ENCODE peak calls at places on chromosomes 16 and 17, in four cellular contexts. One of them, this sample, is unnamed.
A peak's percentile ranks its signal among the peaks of the same experiment; 100 is the strongest.

GRCh38 chr16:69187387-69187890 is 475 bp downstream of the SNTB2 start:
- DNase-seq in testis: peak; percentile 48
- DNase-seq in neural progenitor cell: peak; percentile 78
- DNase-seq in stomach: peak; percentile 60
- DNase-seq in this sample: peak; percentile 81

GRCh38 chr17:63066158-63066808 is 100.2 kb downstream of the TANC2 start:
- DNase-seq in testis: no peak
- DNase-seq in neural progenitor cell: no peak
- DNase-seq in stomach: no peak
- DNase-seq in this sample: no peak

GRCh38 chr17:34068506-34069035 is 186.5 kb upstream of the CCL2 start:
- DNase-seq in testis: no peak
- DNase-seq in neural progenitor cell: no peak
- DNase-seq in stomach: no peak
- DNase-seq in this sample: no peak

GRCh38 chr17:69434164-69434579 is 19.7 kb downstream of the MAP2K6 start:
- DNase-seq in testis: no peak
- DNase-seq in neural progenitor cell: no peak
- DNase-seq in stomach: no peak
- DNase-seq in this sample: no peak

GRCh38 chr16:51994597-51994996 is 552.3 kb downstream of the TOX3 start:
- DNase-seq in testis: no peak
- DNase-seq in neural progenitor cell: no peak
- DNase-seq in stomach: peak; percentile 92
- DNase-seq in this sample: no peak

GRCh38 chr16:54194008-54194731 is 92.4 kb downstream of the IRX3 start:
- DNase-seq in testis: peak; percentile 78
- DNase-seq in neural progenitor cell: peak; percentile 55
- DNase-seq in stomach: peak; percentile 58
- DNase-seq in this sample: no peak

GRCh38 chr17:66354981-66355380 is 52.6 kb downstream of the PRKCA start:
- DNase-seq in testis: no peak
- DNase-seq in neural progenitor cell: no peak
- DNase-seq in stomach: no peak
- DNase-seq in this sample: no peak

GRCh38 chr16:67158637-67159600 is 790 bp downstream of the TRADD start:
- DNase-seq in testis: peak; percentile 50
- DNase-seq in neural progenitor cell: peak; percentile 70
- DNase-seq in stomach: peak; percentile 69
- DNase-seq in this sample: peak; percentile 83

GRCh38 chr16:88464447-88465318 is 11.6 kb downstream of the ZFPM1 start:
- DNase-seq in testis: no peak
- DNase-seq in neural progenitor cell: no peak
- DNase-seq in stomach: no peak
- DNase-seq in this sample: no peak

GRCh38 chr17:73043686-73044581 is 48.6 kb downstream of the SLC39A11 start:
- DNase-seq in testis: no peak
- DNase-seq in neural progenitor cell: no peak
- DNase-seq in stomach: no peak
- DNase-seq in this sample: no peak

GRCh38 chr16:62240722-62241121 is 204.5 kb upstream of the CDH8 start:
- DNase-seq in testis: no peak
- DNase-seq in neural progenitor cell: no peak
- DNase-seq in stomach: no peak
- DNase-seq in this sample: no peak

GRCh38 chr17:15885770-15886169 is 59.2 kb upstream of the ADORA2B start:
- DNase-seq in testis: no peak
- DNase-seq in neural progenitor cell: no peak
- DNase-seq in stomach: no peak
- DNase-seq in this sample: no peak

GRCh38 chr17:82729479-82730260 is 5.7 kb upstream of the FN3K start:
- DNase-seq in testis: no peak
- DNase-seq in neural progenitor cell: no peak
- DNase-seq in stomach: no peak
- DNase-seq in this sample: peak; percentile 51

GRCh38 chr17:2814499-2815341 is 18.5 kb downstream of the RAP1GAP2 start:
- DNase-seq in testis: no peak
- DNase-seq in neural progenitor cell: no peak
- DNase-seq in stomach: no peak
- DNase-seq in this sample: peak; percentile 53

GRCh38 chr16:70653406-70653805 is 7.0 kb downstream of the IL34 start:
- DNase-seq in testis: no peak
- DNase-seq in neural progenitor cell: no peak
- DNase-seq in stomach: no peak
- DNase-seq in this sample: no peak

GRCh38 chr16:87119168-87119567 is 198.0 kb downstream of the C16orf95 start:
- DNase-seq in testis: no peak
- DNase-seq in neural progenitor cell: no peak
- DNase-seq in stomach: no peak
- DNase-seq in this sample: no peak

GRCh38 chr17:41403409-41404023 is 6.1 kb upstream of the KRT31 start:
- DNase-seq in testis: no peak
- DNase-seq in neural progenitor cell: no peak
- DNase-seq in stomach: no peak
- DNase-seq in this sample: peak; percentile 4

GRCh38 chr16:26740771-26741170 is 326.0 kb upstream of the C16orf82 start:
- DNase-seq in testis: no peak
- DNase-seq in neural progenitor cell: no peak
- DNase-seq in stomach: no peak
- DNase-seq in this sample: no peak

GRCh38 chr16:89842471-89843408 is 14.5 kb downstream of the SPIRE2 start:
- DNase-seq in testis: no peak
- DNase-seq in neural progenitor cell: no peak
- DNase-seq in stomach: no peak
- DNase-seq in this sample: no peak

GRCh38 chr17:80363518-80364090 is 51.4 kb upstream of the ENDOV start:
- DNase-seq in testis: no peak
- DNase-seq in neural progenitor cell: no peak
- DNase-seq in stomach: no peak
- DNase-seq in this sample: no peak

GRCh38 chr17:46930083-46930482 is 7.1 kb downstream of the GOSR2 start:
- DNase-seq in testis: no peak
- DNase-seq in neural progenitor cell: no peak
- DNase-seq in stomach: no peak
- DNase-seq in this sample: no peak

GRCh38 chr16:64469906-64470702 is 651.8 kb downstream of the CDH11 start:
- DNase-seq in testis: peak; percentile 33
- DNase-seq in neural progenitor cell: peak; percentile 19
- DNase-seq in stomach: no peak
- DNase-seq in this sample: no peak

GRCh38 chr17:22265807-22266206 is 573.5 kb downstream of the KCNJ18 start:
- DNase-seq in testis: no peak
- DNase-seq in neural progenitor cell: no peak
- DNase-seq in stomach: peak; percentile 13
- DNase-seq in this sample: no peak

GRCh38 chr16:60127196-60127595 is 1393.1 kb upstream of the GOT2 start:
- DNase-seq in testis: no peak
- DNase-seq in neural progenitor cell: no peak
- DNase-seq in stomach: no peak
- DNase-seq in this sample: no peak

GRCh38 chr17:34822007-34822737 is 139.1 kb downstream of the CCT6B start:
- DNase-seq in testis: no peak
- DNase-seq in neural progenitor cell: no peak
- DNase-seq in stomach: no peak
- DNase-seq in this sample: no peak

GRCh38 chr17:39098474-39099090 is 52.9 kb downstream of the PLXDC1 start:
- DNase-seq in testis: no peak
- DNase-seq in neural progenitor cell: no peak
- DNase-seq in stomach: no peak
- DNase-seq in this sample: peak; percentile 91

GRCh38 chr17:67132366-67132765 is 88.0 kb downstream of the CACNG1 start:
- DNase-seq in testis: no peak
- DNase-seq in neural progenitor cell: no peak
- DNase-seq in stomach: no peak
- DNase-seq in this sample: no peak

GRCh38 chr17:46984892-46985291 is 5.8 kb upstream of the RPRML start:
- DNase-seq in testis: no peak
- DNase-seq in neural progenitor cell: no peak
- DNase-seq in stomach: peak; percentile 60
- DNase-seq in this sample: no peak

GRCh38 chr17:35731239-35731931 is at the start of gene RASL10B:
- DNase-seq in testis: peak; percentile 73
- DNase-seq in neural progenitor cell: peak; percentile 85
- DNase-seq in stomach: peak; percentile 54
- DNase-seq in this sample: peak; percentile 96

GRCh38 chr16:29700253-29700987 is 21.4 kb downstream of the QPRT start:
- DNase-seq in testis: peak; percentile 72
- DNase-seq in neural progenitor cell: peak; percentile 87
- DNase-seq in stomach: peak; percentile 83
- DNase-seq in this sample: peak; percentile 90

GRCh38 chr17:65459667-65460415 is 101.6 kb downstream of the AXIN2 start:
- DNase-seq in testis: no peak
- DNase-seq in neural progenitor cell: no peak
- DNase-seq in stomach: no peak
- DNase-seq in this sample: no peak

GRCh38 chr17:77445030-77445907 is 304.5 kb downstream of the SEC14L1 start:
- DNase-seq in testis: no peak
- DNase-seq in neural progenitor cell: no peak
- DNase-seq in stomach: peak; percentile 57
- DNase-seq in this sample: no peak

GRCh38 chr17:62093188-62094155 is 28.4 kb upstream of the MED13 start:
- DNase-seq in testis: no peak
- DNase-seq in neural progenitor cell: no peak
- DNase-seq in stomach: no peak
- DNase-seq in this sample: no peak

GRCh38 chr16:2238396-2239230 is 2.4 kb downstream of the DNASE1L2 start:
- DNase-seq in testis: no peak
- DNase-seq in neural progenitor cell: peak; percentile 51
- DNase-seq in stomach: no peak
- DNase-seq in this sample: peak; percentile 70
- H3K36me3 ChIP-seq in testis: no peaks in the 10 kb centered on the region
- H3K36me3 ChIP-seq in neural progenitor cell: no peaks in the 10 kb centered on the region
- H3K36me3 ChIP-seq in stomach: peaks cover 66% of the 10 kb centered on the region
- H3K36me3 ChIP-seq in this sample: peaks cover 20% of the 10 kb centered on the region

GRCh38 chr17:49390548-49391324 is 23.9 kb downstream of the PHB1 start:
- DNase-seq in testis: peak; percentile 60
- DNase-seq in neural progenitor cell: no peak
- DNase-seq in stomach: peak; percentile 58
- DNase-seq in this sample: no peak
- H3K4me3 ChIP-seq in testis: no peak overlapping the region
- H3K4me3 ChIP-seq in neural progenitor cell: no peak overlapping the region
- H3K4me3 ChIP-seq in stomach: no peak overlapping the region
- H3K4me3 ChIP-seq in this sample: no peak overlapping the region

DNA sequence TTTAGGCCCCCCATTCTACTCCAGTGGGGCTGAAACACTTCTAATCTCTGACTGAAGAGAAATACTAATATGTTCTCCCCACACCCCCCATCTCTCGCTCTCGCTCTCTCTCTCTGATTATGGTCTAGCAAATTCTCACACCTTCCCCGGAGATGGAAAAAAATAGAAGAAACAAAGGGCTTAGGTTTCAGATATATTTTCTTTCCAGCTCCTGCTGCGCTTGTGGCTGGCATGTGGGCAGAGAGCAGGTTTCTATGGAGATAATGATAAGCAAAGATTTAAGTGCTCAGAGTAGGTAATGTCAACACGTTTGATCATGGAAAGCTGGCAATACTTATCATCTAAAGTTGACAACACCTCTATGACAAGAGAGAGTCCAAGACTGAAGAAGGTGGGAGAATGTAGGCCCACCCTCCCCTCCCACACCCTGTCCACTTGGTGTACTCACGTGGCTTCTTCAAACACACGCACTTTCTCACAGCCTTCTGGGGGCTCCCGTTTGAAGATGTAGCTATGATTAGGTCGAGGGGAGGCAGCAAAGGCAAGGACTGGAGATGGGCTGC is 8.0 kb upstream of the SLC35B1 start:
- DNase-seq in testis: no peak
- DNase-seq in neural progenitor cell: no peak
- DNase-seq in stomach: no peak
- DNase-seq in this sample: no peak
- H3K36me3 ChIP-seq in testis: no peaks in the 10 kb centered on the region
- H3K36me3 ChIP-seq in neural progenitor cell: no peaks in the 10 kb centered on the region
- H3K36me3 ChIP-seq in stomach: peaks cover 98% of the 10 kb centered on the region
- H3K36me3 ChIP-seq in this sample: peaks cover 38% of the 10 kb centered on the region

GRCh38 chr17:30599424-30600061 is 122.3 kb downstream of the GOSR1 start:
- DNase-seq in testis: no peak
- DNase-seq in neural progenitor cell: no peak
- DNase-seq in stomach: no peak
- DNase-seq in this sample: no peak
- H3K4me3 ChIP-seq in testis: peak overlapping the region; percentile 98
- H3K4me3 ChIP-seq in neural progenitor cell: peak overlapping the region; percentile 96
- H3K4me3 ChIP-seq in stomach: peak overlapping the region; percentile 79
- H3K4me3 ChIP-seq in this sample: peak overlapping the region; percentile 83

GRCh38 chr16:17231972-17232371 is 238.8 kb downstream of the XYLT1 start:
- DNase-seq in testis: no peak
- DNase-seq in neural progenitor cell: no peak
- DNase-seq in stomach: no peak
- DNase-seq in this sample: no peak
- H3K36me3 ChIP-seq in testis: no peaks in the 10 kb centered on the region
- H3K36me3 ChIP-seq in neural progenitor cell: no peaks in the 10 kb centered on the region
- H3K36me3 ChIP-seq in stomach: no peaks in the 10 kb centered on the region
- H3K36me3 ChIP-seq in this sample: no peaks in the 10 kb centered on the region

DNA sequence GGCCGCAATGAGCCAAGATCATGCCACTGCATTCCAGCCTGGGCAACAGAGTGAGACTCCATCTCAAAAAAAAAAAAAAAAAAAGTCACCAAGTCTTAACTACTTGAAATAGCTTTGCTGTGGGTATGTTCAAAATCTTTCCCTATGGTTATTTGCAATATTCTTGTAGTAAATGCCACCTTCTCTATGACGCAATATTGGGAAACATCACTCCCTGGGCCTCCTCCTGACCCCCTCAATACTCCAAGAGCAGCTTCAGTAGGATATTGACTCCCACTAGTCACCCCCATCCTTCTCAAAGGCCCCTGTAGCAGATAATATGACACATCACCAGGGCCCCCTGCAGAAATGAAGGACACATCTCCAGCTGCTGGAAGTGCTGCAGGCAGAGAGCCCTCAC is 137.8 kb downstream of the AIPL1 start:
- DNase-seq in testis: no peak
- DNase-seq in neural progenitor cell: no peak
- DNase-seq in stomach: no peak
- DNase-seq in this sample: no peak
- H3K4me3 ChIP-seq in testis: no peak overlapping the region
- H3K4me3 ChIP-seq in neural progenitor cell: no peak overlapping the region
- H3K4me3 ChIP-seq in stomach: no peak overlapping the region
- H3K4me3 ChIP-seq in this sample: no peak overlapping the region

DNA sequence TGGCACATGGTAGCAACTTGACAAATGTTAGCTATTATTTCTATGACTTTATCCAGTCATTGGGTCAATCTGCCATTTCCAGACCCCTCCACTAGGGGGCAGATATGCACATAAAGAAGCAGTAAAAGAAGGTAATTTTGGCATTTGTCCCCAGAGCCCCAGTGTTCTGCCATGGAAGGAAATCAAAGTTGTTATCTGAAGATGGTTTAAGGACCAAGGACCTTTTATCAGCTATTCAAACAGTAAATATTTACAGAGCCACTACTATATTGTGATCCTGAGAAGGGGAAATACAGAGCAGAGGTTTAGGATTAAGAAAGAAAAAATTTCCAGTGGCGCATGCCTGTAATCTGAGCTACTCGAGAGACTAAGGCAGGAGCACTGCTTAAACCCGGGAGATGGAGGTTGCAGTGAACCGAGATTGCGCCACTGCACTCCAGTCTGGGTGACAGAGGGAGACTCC is 20.0 kb downstream of the TRAF4 start:
- DNase-seq in testis: peak; percentile 93
- DNase-seq in neural progenitor cell: peak; percentile 76
- DNase-seq in stomach: peak; percentile 85
- DNase-seq in this sample: peak; percentile 92
- H3K36me3 ChIP-seq in testis: no peaks in the 10 kb centered on the region
- H3K36me3 ChIP-seq in neural progenitor cell: no peaks in the 10 kb centered on the region
- H3K36me3 ChIP-seq in stomach: peaks cover 53% of the 10 kb centered on the region
- H3K36me3 ChIP-seq in this sample: peaks cover 59% of the 10 kb centered on the region

GRCh38 chr17:76239538-76240274 is 587 bp downstream of the RNF157 start:
- DNase-seq in testis: no peak
- DNase-seq in neural progenitor cell: peak; percentile 63
- DNase-seq in stomach: no peak
- DNase-seq in this sample: peak; percentile 82
- H3K4me3 ChIP-seq in testis: peak overlapping the region; percentile 68
- H3K4me3 ChIP-seq in neural progenitor cell: peak overlapping the region; percentile 54
- H3K4me3 ChIP-seq in stomach: peak overlapping the region; percentile 60
- H3K4me3 ChIP-seq in this sample: peak overlapping the region; percentile 49

This sample was measured in endodermal cell.